ENCODE peak calls at places on chromosomes 1 and 21, in seven cellular contexts. W is breast epithelium; S is CD4-positive, CD25-positive, alpha-beta regulatory T cell; F is GM23248; B is IMR-90; U is PC-3; R is NT2/D1. I is an unnamed sample.

GRCh38 chr1:233406994-233407631 is 79.6 kb downstream of the MAP3K21 start:
- DNase-seq in R (no peak), U (no peak), F (no peak), S (peak; percentile 80), W (no peak), B (no peak), I (no peak)

GRCh38 chr1:26317612-26318337 is at the start of gene CD52:
- DNase-seq in U (no peak), R (no peak), B (no peak), W (no peak), F (no peak), S (peak; percentile 95), I (no peak)

GRCh38 chr1:70042090-70042716 is 163.2 kb downstream of the LRRC40 start:
- DNase-seq in W (no peak), F (no peak), R (no peak), B (no peak), U (no peak), S (no peak), I (no peak)

GRCh38 chr1:4928186-4928585 is 273.8 kb downstream of the AJAP1 start:
- DNase-seq in W (no peak), B (no peak), F (no peak), S (no peak), R (no peak), U (no peak), I (no peak)

GRCh38 chr1:38138498-38139233 is 92.1 kb upstream of the POU3F1 start:
- DNase-seq in R (no peak), U (peak; percentile 99), B (peak; percentile 97), F (peak; percentile 99), S (no peak), W (peak; percentile 94), I (peak; percentile 93)

GRCh38 chr1:147635342-147635741 is 35.0 kb downstream of the ACP6 start:
- DNase-seq in S (no peak), F (no peak), W (no peak), B (no peak), R (no peak), U (no peak), I (no peak)

GRCh38 chr1:236860674-236861073 is 65.6 kb downstream of the MTR start:
- DNase-seq in F (no peak), S (no peak), R (no peak), U (no peak), B (no peak), W (no peak), I (no peak)

GRCh38 chr1:65958561-65959350 is 166.1 kb downstream of the PDE4B start:
- DNase-seq in R (peak; percentile 42), B (peak; percentile 60), U (peak; percentile 85), F (peak; percentile 68), S (peak; percentile 69), W (no peak), I (peak; percentile 73)

GRCh38 chr1:12462586-12462985 is 155.4 kb downstream of the DHRS3 start:
- DNase-seq in B (no peak), F (no peak), S (no peak), R (no peak), U (peak; percentile 68), W (no peak), I (no peak)

GRCh38 chr1:97918961-97919360 is 1.9 kb downstream of the DPYD start:
- DNase-seq in W (no peak), B (no peak), R (no peak), F (no peak), S (no peak), U (no peak), I (no peak)

GRCh38 chr1:209882942-209883340 is 55.1 kb upstream of the SYT14 start:
- DNase-seq in S (no peak), W (no peak), F (no peak), U (no peak), B (no peak), R (no peak), I (no peak)

GRCh38 chr21:31647650-31648049 is 11.8 kb upstream of the SOD1 start:
- DNase-seq in R (no peak), B (no peak), S (no peak), U (no peak), F (no peak), W (no peak), I (no peak)

GRCh38 chr21:31641416-31641922 is 18.0 kb upstream of the SOD1 start:
- DNase-seq in B (no peak), W (no peak), R (no peak), U (no peak), F (no peak), S (no peak), I (no peak)

GRCh38 chr21:31644648-31645047 is 14.8 kb upstream of the SOD1 start:
- DNase-seq in R (no peak), F (no peak), B (no peak), S (no peak), W (no peak), U (no peak), I (no peak)
- H3K4me1 ChIP-seq in R (no peaks in the 10 kb centered on the region), F (no peaks in the 10 kb centered on the region), B (no peaks in the 10 kb centered on the region), S (no peaks in the 10 kb centered on the region), W (no peaks in the 10 kb centered on the region), U (no peaks in the 10 kb centered on the region), I (no peaks in the 10 kb centered on the region)

GRCh38 chr1:248013229-248013710 is at the start of gene OR2L5:
- DNase-seq in F (no peak), S (no peak), U (peak; percentile 43), W (no peak), R (no peak), B (no peak), I (no peak)

GRCh38 chr1:248009681-248010080 is 3.8 kb upstream of the OR2L5 start:
- DNase-seq in F (peak; percentile 5), R (no peak), U (no peak), W (no peak), B (no peak), S (no peak), I (no peak)

GRCh38 chr1:248007778-248008177 is 5.7 kb upstream of the OR2L5 start:
- DNase-seq in F (no peak), R (no peak), U (no peak), S (no peak), W (no peak), B (no peak), I (no peak)
- H3K9me3 ChIP-seq in F (no peaks in the 10 kb centered on the region), R (peaks cover 9% of the 10 kb centered on the region), U (peaks cover 13% of the 10 kb centered on the region), S (peaks cover 7% of the 10 kb centered on the region), W (peaks cover 6% of the 10 kb centered on the region), B (peaks cover 11% of the 10 kb centered on the region), I (no peaks in the 10 kb centered on the region)

DNA sequence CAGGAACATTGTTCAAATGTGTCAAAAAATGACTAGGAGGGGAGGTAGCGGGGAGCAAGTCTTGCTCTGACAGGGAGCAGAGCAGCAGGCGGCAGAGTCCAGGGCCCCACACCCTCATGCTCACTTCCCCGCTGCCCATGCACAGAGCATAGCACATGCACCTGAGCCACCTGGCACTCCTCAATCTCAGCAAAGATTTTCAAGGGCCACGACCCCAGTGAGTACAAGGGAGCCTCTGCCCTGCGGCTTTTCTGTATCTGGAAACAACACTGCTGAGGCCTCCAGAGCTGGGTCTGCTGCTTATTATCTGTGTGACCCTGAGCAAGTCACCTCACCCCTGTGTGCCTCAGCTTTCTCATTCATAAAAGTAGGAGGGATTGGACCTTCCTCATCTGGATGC is 1.1 kb upstream of the GJB3 start:
- DNase-seq in R (no peak), U (no peak), F (no peak), S (no peak), W (no peak), B (no peak), I (no peak)
- H3K4me3 ChIP-seq in R (no peak overlapping the region), U (peak overlapping the region; percentile 96), F (no peak overlapping the region), S (no peak overlapping the region), W (no peak overlapping the region), B (no peak overlapping the region), I (no peak overlapping the region)

DNA sequence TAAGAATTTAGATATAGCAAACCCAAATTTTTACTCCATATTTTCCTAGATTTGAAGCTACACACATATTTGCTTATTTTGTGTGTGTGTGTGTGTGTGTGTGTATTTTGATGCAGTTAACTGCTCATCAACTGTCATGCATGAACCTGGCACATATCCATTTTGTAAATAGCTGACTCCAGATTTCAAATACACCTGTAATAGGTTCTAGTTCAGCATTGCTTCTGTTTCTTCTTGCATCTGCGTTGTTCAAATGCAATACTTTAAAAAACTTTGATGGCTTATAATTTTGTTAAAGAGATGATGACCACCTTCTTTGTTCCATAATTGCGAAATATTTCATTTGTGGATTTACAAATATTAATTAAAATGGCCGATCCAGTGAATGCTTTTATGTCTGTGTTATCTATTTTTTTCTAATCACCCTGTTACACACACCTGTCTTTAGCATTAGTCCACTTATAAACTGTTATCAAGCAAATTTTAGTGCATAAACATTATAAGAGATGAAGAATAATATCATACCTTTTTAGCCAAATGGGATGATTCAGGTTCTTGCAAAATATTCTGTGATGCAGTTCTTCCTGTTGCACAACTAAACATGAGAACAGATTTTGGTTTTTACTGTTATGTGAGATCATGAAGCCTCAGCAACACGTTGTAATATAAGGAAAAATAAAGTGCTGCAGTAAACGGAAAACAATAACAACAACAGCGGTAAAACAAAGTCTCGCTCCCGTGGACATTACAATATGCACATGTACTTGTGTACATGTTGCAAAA is 12.7 kb upstream of the S100A11 start:
- DNase-seq in W (no peak), B (peak; percentile 74), F (peak; percentile 88), U (peak; percentile 72), R (no peak), S (no peak), I (no peak)
- H3K4me1 ChIP-seq in W (no peaks in the 10 kb centered on the region), B (peaks cover 9% of the 10 kb centered on the region), F (peaks cover 47% of the 10 kb centered on the region), U (peaks cover 57% of the 10 kb centered on the region), R (no peaks in the 10 kb centered on the region), S (peaks cover 20% of the 10 kb centered on the region), I (peaks cover 3% of the 10 kb centered on the region)

GRCh38 chr1:7632681-7633080 is 138.4 kb upstream of the VAMP3 start:
- DNase-seq in B (no peak), W (no peak), R (no peak), S (no peak), F (no peak), U (no peak), I (no peak)
- H3K9me3 ChIP-seq in B (no peaks in the 10 kb centered on the region), W (no peaks in the 10 kb centered on the region), R (no peaks in the 10 kb centered on the region), S (no peaks in the 10 kb centered on the region), F (no peaks in the 10 kb centered on the region), U (no peaks in the 10 kb centered on the region), I (no peaks in the 10 kb centered on the region)

I was measured in right cardiac atrium.